ENCODE peak calls at places on chromosome 11, in four cellular contexts. One of them, this sample, is unnamed.

GRCh38 chr11:130202009-130202817 is 42.6 kb downstream of the ST14 start:
- DNase-seq in K562: no peak
- DNase-seq in HepG2: no peak
- DNase-seq in A549: no peak
- DNase-seq in this sample: no peak

GRCh38 chr11:67484847-67485311 is 2.1 kb downstream of the AIP start:
- DNase-seq in HepG2: no peak
- DNase-seq in A549: no peak
- DNase-seq in K562: no peak
- DNase-seq in this sample: no peak

GRCh38 chr11:15937601-15938361 is 418.6 kb downstream of the SOX6 start:
- DNase-seq in HepG2: no peak
- DNase-seq in K562: no peak
- DNase-seq in A549: no peak
- DNase-seq in this sample: no peak

GRCh38 chr11:74282863-74283484 is 28.5 kb downstream of the P4HA3 start:
- DNase-seq in A549: peak
- DNase-seq in K562: no peak
- DNase-seq in HepG2: no peak
- DNase-seq in this sample: no peak

GRCh38 chr11:71332046-71332445 is 79.7 kb upstream of the SHANK2 start:
- DNase-seq in A549: no peak
- DNase-seq in K562: no peak
- DNase-seq in HepG2: no peak
- DNase-seq in this sample: no peak

GRCh38 chr11:96339704-96340554 is 3.1 kb downstream of the MAML2 start:
- DNase-seq in K562: no peak
- DNase-seq in A549: no peak
- DNase-seq in HepG2: no peak
- DNase-seq in this sample: no peak

GRCh38 chr11:45411221-45411946 is 125.2 kb upstream of the SYT13 start:
- DNase-seq in A549: no peak
- DNase-seq in HepG2: no peak
- DNase-seq in K562: no peak
- DNase-seq in this sample: no peak

GRCh38 chr11:60831501-60832079 is 10.3 kb upstream of the CCDC86 start:
- DNase-seq in A549: no peak
- DNase-seq in K562: no peak
- DNase-seq in HepG2: no peak
- DNase-seq in this sample: no peak

GRCh38 chr11:42407379-42407778 is 904.4 kb upstream of the API5 start:
- DNase-seq in K562: no peak
- DNase-seq in HepG2: no peak
- DNase-seq in A549: no peak
- DNase-seq in this sample: peak

GRCh38 chr11:116404143-116404800 is 368.5 kb downstream of the BUD13 start:
- DNase-seq in HepG2: no peak
- DNase-seq in A549: no peak
- DNase-seq in K562: no peak
- DNase-seq in this sample: no peak

GRCh38 chr11:117187428-117187798 is 8.9 kb downstream of the SIDT2 start:
- DNase-seq in A549: no peak
- DNase-seq in HepG2: no peak
- DNase-seq in K562: no peak
- DNase-seq in this sample: no peak

GRCh38 chr11:111978028-111978771 is 41.1 kb downstream of the DIXDC1 start:
- DNase-seq in A549: no peak
- DNase-seq in K562: no peak
- DNase-seq in HepG2: no peak
- DNase-seq in this sample: peak

GRCh38 chr11:83724704-83725114 is 438.5 kb upstream of the CCDC90B start:
- DNase-seq in A549: peak
- DNase-seq in HepG2: no peak
- DNase-seq in K562: no peak
- DNase-seq in this sample: peak

GRCh38 chr11:83726316-83726715 is 440.1 kb upstream of the CCDC90B start:
- DNase-seq in K562: no peak
- DNase-seq in A549: no peak
- DNase-seq in HepG2: no peak
- DNase-seq in this sample: no peak

GRCh38 chr11:83727251-83727650 is 441.1 kb upstream of the CCDC90B start:
- DNase-seq in K562: no peak
- DNase-seq in A549: no peak
- DNase-seq in HepG2: no peak
- DNase-seq in this sample: no peak

GRCh38 chr11:83725718-83726117 is 439.6 kb upstream of the CCDC90B start:
- DNase-seq in A549: no peak
- DNase-seq in K562: no peak
- DNase-seq in HepG2: no peak
- DNase-seq in this sample: no peak

DNA sequence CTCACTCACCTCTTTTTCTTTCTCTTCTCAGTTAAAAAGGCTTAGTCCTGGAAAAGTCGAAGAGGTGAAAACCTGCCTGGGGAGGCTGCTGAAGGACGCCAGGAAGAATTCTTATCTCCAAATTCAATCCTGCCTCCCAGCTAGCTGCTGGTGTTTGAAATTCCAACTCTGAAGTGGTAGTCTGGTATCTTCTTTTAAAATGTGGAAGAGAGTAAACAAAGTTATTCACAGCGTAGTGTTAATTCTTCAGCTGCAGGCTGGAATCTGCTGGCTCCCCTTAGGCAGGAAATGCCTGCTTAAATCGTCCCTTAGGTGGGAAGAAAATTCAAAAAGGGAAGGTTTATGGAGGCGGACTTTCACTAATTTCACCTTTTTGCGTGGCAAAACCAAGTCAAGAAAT is 439.0 kb upstream of the CCDC90B start:
- DNase-seq in HepG2: no peak
- DNase-seq in K562: no peak
- DNase-seq in A549: no peak
- DNase-seq in this sample: peak
- TF ChIP-seq NR3C1 in HepG2: no peak
- TF ChIP-seq NR3C1 in K562: no peak
- TF ChIP-seq NR3C1 in A549: no peak
- TF ChIP-seq NR3C1 in this sample: no peak

DNA sequence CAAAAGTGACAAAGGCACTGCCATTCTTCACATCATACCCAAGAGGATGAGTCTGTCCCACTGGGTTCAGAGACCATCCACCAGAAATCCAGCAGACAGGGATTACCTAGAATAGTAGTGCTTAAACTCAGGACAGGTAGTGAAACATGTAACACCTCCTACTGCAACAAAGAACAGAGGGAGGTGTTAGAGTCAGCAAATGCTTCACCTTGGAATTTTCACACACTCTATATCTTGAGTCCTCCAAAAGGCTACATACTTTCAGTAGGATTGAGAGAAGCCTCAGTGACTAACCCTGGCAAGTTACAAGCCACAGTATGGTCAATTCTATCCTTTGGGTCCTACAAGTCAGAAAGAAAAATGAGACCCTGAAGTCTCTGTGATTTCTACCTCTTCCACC is 6.0 kb upstream of the CAVIN3 start:
- DNase-seq in HepG2: no peak
- DNase-seq in K562: no peak
- DNase-seq in A549: no peak
- DNase-seq in this sample: no peak
- TF ChIP-seq ESRRA in HepG2: no peak
- TF ChIP-seq ESRRA in K562: no peak
- TF ChIP-seq ESRRA in A549: no peak
- TF ChIP-seq ESRRA in this sample: no peak

GRCh38 chr11:126101241-126101929 is 38.7 kb upstream of the CDON start:
- DNase-seq in HepG2: no peak
- DNase-seq in K562: no peak
- DNase-seq in A549: no peak
- DNase-seq in this sample: no peak
- TF ChIP-seq NR3C1 in HepG2: no peak
- TF ChIP-seq NR3C1 in K562: no peak
- TF ChIP-seq NR3C1 in A549: no peak
- TF ChIP-seq NR3C1 in this sample: no peak

DNA sequence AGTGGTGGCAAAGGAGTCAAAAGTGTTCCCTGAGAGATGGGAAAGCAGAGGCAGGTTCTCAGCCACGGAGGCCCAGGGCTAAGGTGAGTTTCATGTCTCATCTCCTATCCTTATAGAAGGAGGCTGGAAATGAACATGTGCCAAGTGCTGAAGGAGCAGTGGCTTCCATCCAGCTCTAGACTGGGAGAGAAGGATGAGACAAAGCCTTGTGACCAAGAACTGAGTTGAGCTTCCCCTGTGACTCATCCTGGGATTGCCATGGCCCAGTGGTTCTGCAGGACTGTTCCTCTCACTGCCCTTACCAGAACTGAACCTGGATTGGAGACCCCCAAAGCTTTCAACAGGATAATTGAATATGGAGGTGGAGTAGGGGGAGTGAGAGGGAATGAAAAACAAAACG is 16.7 kb upstream of the OR9Q1 start:
- DNase-seq in A549: no peak
- DNase-seq in K562: no peak
- DNase-seq in HepG2: no peak
- DNase-seq in this sample: no peak
- TF ChIP-seq ESRRA in A549: no peak
- TF ChIP-seq ESRRA in K562: no peak
- TF ChIP-seq ESRRA in HepG2: no peak
- TF ChIP-seq ESRRA in this sample: no peak

GRCh38 chr11:110474578-110474977 is 44.8 kb downstream of the FDX1 start:
- DNase-seq in K562: no peak
- DNase-seq in HepG2: no peak
- DNase-seq in A549: no peak
- DNase-seq in this sample: no peak

GRCh38 chr11:110471315-110471714 is 41.6 kb downstream of the FDX1 start:
- DNase-seq in K562: no peak
- DNase-seq in A549: no peak
- DNase-seq in HepG2: no peak
- DNase-seq in this sample: no peak

GRCh38 chr11:110470716-110471115 is 41.0 kb downstream of the FDX1 start:
- DNase-seq in A549: no peak
- DNase-seq in K562: no peak
- DNase-seq in HepG2: no peak
- DNase-seq in this sample: no peak

GRCh38 chr11:110473666-110474065 is 43.9 kb downstream of the FDX1 start:
- DNase-seq in K562: no peak
- DNase-seq in A549: no peak
- DNase-seq in HepG2: peak
- DNase-seq in this sample: no peak

GRCh38 chr11:110472858-110473257 is 43.1 kb downstream of the FDX1 start:
- DNase-seq in HepG2: no peak
- DNase-seq in A549: no peak
- DNase-seq in K562: no peak
- DNase-seq in this sample: no peak
- TF ChIP-seq NR3C1 in HepG2: no peak
- TF ChIP-seq NR3C1 in A549: no peak
- TF ChIP-seq NR3C1 in K562: no peak
- TF ChIP-seq NR3C1 in this sample: no peak

DNA sequence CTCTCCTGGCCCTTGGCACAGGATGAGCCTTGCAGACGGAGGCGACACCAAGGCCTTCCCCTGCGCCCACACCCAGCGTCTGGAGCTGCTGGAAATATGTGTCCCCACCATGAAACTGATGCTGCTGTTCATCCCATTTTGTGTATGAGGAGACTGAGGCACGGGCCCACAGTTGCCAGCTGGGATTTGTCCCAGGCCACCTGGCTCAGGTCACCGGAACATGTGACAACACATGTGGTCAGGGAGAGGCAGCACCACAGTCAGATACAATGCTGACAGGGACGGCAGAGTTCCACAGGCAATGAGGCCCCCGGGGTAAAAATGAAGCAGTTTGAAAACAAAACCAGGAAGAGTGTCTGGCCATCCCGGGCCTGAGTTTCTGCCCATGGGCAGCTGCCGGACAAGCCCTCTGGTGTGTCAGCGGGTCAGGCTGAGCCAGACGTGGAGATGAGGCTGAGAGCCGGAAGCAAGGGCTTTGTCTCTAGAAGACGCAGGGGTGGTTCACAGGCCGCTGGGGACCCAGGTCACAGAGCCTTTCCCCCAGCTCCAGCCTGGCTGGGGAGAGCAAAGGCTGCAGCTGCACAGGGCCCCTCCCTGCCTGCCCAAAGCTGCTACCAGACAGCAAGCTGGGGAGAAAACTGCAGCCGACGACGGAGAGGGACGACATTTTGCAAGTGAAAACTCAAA is 80.7 kb downstream of the CDKN1C start:
- DNase-seq in HepG2: no peak
- DNase-seq in A549: no peak
- DNase-seq in K562: no peak
- DNase-seq in this sample: peak
- TF ChIP-seq ESRRA in HepG2: no peak
- TF ChIP-seq ESRRA in A549: no peak
- TF ChIP-seq ESRRA in K562: no peak
- TF ChIP-seq ESRRA in this sample: no peak

GRCh38 chr11:103844327-103845215 is 191.9 kb upstream of the DDI1 start:
- DNase-seq in HepG2: no peak
- DNase-seq in K562: no peak
- DNase-seq in A549: no peak
- DNase-seq in this sample: no peak
- TF ChIP-seq NR3C1 in HepG2: no peak
- TF ChIP-seq NR3C1 in K562: no peak
- TF ChIP-seq NR3C1 in A549: no peak
- TF ChIP-seq NR3C1 in this sample: no peak

DNA sequence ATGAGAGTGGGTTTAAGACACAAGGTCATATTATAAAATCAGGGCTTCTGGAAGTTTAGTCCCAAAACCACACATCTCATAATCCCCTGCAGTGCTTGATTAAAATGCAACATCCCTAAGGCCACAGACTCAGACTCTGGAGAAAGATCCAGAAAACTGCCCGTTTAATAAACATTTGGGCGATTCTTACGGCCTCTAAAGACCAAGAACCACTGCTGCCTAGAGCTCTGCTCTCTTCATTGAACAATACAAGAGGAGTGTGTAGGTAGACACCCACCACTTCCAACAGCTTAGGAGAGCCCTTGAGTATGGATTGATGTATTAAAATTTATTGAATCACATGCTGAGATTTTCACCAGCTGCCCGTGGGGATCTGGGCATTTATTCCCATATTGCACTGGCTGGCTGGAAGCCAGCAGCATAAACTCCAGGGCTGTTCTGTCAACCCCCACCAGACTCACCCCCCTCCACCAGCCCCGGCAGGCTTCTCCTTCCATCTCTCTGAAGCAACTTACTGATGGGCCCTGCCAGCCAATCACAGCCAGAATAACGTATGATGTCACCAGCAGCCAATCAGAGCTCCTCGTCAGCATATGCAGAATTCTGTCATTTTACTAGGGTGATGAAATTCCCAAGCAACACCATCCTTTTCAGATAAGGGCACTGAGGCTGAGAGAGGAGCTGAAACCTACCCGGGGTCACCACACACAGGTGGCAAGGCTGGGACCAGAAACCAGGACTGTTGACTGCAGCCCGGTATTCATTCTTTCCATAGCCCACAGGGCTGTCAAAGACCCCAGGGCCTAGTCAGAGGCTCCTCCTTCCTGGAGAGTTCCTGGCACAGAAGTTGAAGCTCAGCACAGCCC is 749 bp upstream of the BEST1 start:
- DNase-seq in A549: peak
- DNase-seq in K562: peak
- DNase-seq in HepG2: peak
- DNase-seq in this sample: peak
- TF ChIP-seq ESRRA in A549: no peak
- TF ChIP-seq ESRRA in K562: no peak
- TF ChIP-seq ESRRA in HepG2: no peak
- TF ChIP-seq ESRRA in this sample: no peak

This sample was measured in WTC11.